ENCODE peak calls at places on chromosomes 5 and 9, in five cellular contexts. V is GM12865, Y is AG09309, I is A549, E is ovary. P is an unnamed sample.

GRCh38 chr9:109416135-109416706 is 81.9 kb downstream of the PTPN3 start:
- DNase-seq in I (no peak), Y (no peak), V (peak), E (no peak), P (no peak)

GRCh38 chr5:66169534-66169933 is 25.4 kb downstream of the SREK1 start:
- DNase-seq in E (no peak), I (no peak), Y (no peak), V (peak), P (no peak)

GRCh38 chr5:122999947-123000563 is 36.5 kb downstream of the PPIC start:
- DNase-seq in V (peak), I (peak), E (no peak), Y (no peak), P (peak)

GRCh38 chr5:36657563-36657995 is 51.2 kb downstream of the SLC1A3 start:
- DNase-seq in E (peak), Y (peak), I (peak), V (no peak), P (no peak)

GRCh38 chr5:141778211-141778610 is 96.2 kb upstream of the ARAP3 start:
- DNase-seq in Y (peak), V (peak), E (peak), I (peak), P (no peak)

GRCh38 chr9:130354806-130355205 is 89.2 kb downstream of the HMCN2 start:
- DNase-seq in E (no peak), Y (no peak), V (no peak), I (no peak), P (no peak)

GRCh38 chr5:96572864-96573512 is 89.2 kb upstream of the CAST start:
- DNase-seq in V (no peak), Y (peak), E (no peak), I (peak), P (no peak)

GRCh38 chr5:145775893-145776444 is 59.2 kb downstream of the PRELID2 start:
- DNase-seq in Y (peak), V (no peak), I (peak), E (peak), P (no peak)

GRCh38 chr5:107615173-107615856 is 55.4 kb downstream of the EFNA5 start:
- DNase-seq in Y (no peak), V (no peak), E (no peak), I (peak), P (no peak)

DNA sequence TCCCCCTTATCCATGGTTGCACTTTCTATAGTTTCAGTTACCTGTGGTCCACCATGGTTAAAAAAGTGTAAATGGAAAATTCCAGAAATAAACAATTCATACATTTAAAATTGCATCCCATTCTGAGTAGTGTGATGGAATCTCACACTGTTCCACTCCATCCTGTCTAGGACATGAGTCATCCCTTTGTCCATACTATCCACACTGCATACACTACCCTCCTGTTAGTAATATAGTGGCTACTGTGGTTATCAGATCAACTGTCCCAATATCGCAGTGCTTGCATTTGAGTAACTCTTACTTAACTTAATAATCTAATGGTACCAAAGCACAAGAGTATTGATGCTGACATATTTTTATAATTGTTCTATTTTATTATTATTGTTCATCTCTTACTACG is 100.7 kb downstream of the RAB3C start:
- DNase-seq in E (no peak), I (no peak), V (no peak), Y (no peak), P (no peak)
- TF ChIP-seq CTCF in E (no peak), I (no peak), V (no peak), Y (no peak), P (no peak)

GRCh38 chr5:179763215-179763945 is 30.4 kb upstream of the LTC4S start:
- DNase-seq in Y (peak), E (peak), I (peak), V (peak), P (peak)
- TF ChIP-seq CTCF in Y (peak), E (peak), I (peak), V (peak), P (peak)

DNA sequence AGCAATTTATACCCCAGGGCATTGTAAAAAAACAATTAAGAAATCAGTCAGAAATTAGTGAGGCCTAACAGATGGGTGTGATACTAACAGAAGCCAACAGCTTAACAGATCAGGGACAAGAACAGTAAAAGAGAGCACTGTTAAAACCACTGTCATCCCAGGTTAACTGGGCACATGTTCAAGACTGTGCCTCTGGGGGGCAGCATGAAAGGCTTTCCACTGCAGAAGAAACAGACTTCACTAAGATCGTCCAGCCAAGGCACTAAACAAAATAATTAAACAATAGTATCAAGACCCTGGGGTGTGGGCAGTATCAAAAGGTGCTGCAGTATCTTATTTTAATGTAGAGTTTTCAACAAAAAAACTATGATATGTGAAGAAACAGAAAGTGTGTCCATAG is 43.5 kb downstream of the FBN2 start:
- DNase-seq in V (peak), E (no peak), Y (no peak), I (peak), P (peak)
- TF ChIP-seq CTCF in V (peak), E (no peak), Y (peak), I (no peak), P (peak)

GRCh38 chr5:42001673-42002072 is 76.6 kb downstream of the FBXO4 start:
- DNase-seq in V (no peak), Y (no peak), I (no peak), E (no peak), P (no peak)
- TF ChIP-seq CTCF in V (no peak), Y (no peak), I (no peak), E (no peak), P (no peak)